ENCODE peak calls at places on chromosomes 3 and 15, in eight cellular contexts. One of them, this sample, is unnamed.

GRCh38 chr15:92942706-92943105 is 42.6 kb downstream of the CHD2 start:
- DNase-seq in stomach: no peak
- DNase-seq in AG04449: no peak
- DNase-seq in left ventricle myocardium inferior: no peak
- DNase-seq in AG10803: no peak
- DNase-seq in GM10248: no peak
- DNase-seq in AG09309: no peak
- DNase-seq in PC-9: no peak
- DNase-seq in this sample: no peak

GRCh38 chr15:57440799-57441198 is 64.5 kb downstream of the CGNL1 start:
- DNase-seq in stomach: no peak
- DNase-seq in AG04449: peak; percentile 63
- DNase-seq in left ventricle myocardium inferior: no peak
- DNase-seq in AG10803: peak; percentile 72
- DNase-seq in GM10248: no peak
- DNase-seq in AG09309: peak; percentile 78
- DNase-seq in PC-9: peak; percentile 47
- DNase-seq in this sample: no peak

GRCh38 chr15:87500240-87500639 is 756.3 kb downstream of the NTRK3 start:
- DNase-seq in stomach: no peak
- DNase-seq in AG04449: no peak
- DNase-seq in left ventricle myocardium inferior: no peak
- DNase-seq in AG10803: no peak
- DNase-seq in GM10248: no peak
- DNase-seq in AG09309: no peak
- DNase-seq in PC-9: no peak
- DNase-seq in this sample: no peak

GRCh38 chr3:70612920-70613319 is 300.5 kb upstream of the MDFIC2 start:
- DNase-seq in stomach: no peak
- DNase-seq in AG04449: no peak
- DNase-seq in left ventricle myocardium inferior: no peak
- DNase-seq in AG10803: no peak
- DNase-seq in GM10248: no peak
- DNase-seq in AG09309: no peak
- DNase-seq in PC-9: no peak
- DNase-seq in this sample: no peak

GRCh38 chr3:171358171-171358890 is 101.9 kb downstream of the TNIK start:
- DNase-seq in stomach: no peak
- DNase-seq in AG04449: no peak
- DNase-seq in left ventricle myocardium inferior: no peak
- DNase-seq in AG10803: no peak
- DNase-seq in GM10248: no peak
- DNase-seq in AG09309: no peak
- DNase-seq in PC-9: no peak
- DNase-seq in this sample: no peak

GRCh38 chr15:60137711-60138396 is 133.7 kb downstream of the FOXB1 start:
- DNase-seq in stomach: no peak
- DNase-seq in AG04449: no peak
- DNase-seq in left ventricle myocardium inferior: no peak
- DNase-seq in AG10803: peak; percentile 76
- DNase-seq in GM10248: no peak
- DNase-seq in AG09309: no peak
- DNase-seq in PC-9: peak; percentile 78
- DNase-seq in this sample: no peak

GRCh38 chr3:129224984-129225393 is 24.4 kb upstream of the COPG1 start:
- DNase-seq in stomach: peak; percentile 81
- DNase-seq in AG04449: peak; percentile 24
- DNase-seq in left ventricle myocardium inferior: peak; percentile 86
- DNase-seq in AG10803: peak; percentile 82
- DNase-seq in GM10248: no peak
- DNase-seq in AG09309: peak; percentile 35
- DNase-seq in PC-9: peak; percentile 88
- DNase-seq in this sample: peak; percentile 88

GRCh38 chr15:92377083-92377789 is 16.4 kb upstream of the ST8SIA2 start:
- DNase-seq in stomach: no peak
- DNase-seq in AG04449: no peak
- DNase-seq in left ventricle myocardium inferior: peak; percentile 47
- DNase-seq in AG10803: peak; percentile 51
- DNase-seq in GM10248: no peak
- DNase-seq in AG09309: no peak
- DNase-seq in PC-9: no peak
- DNase-seq in this sample: no peak

GRCh38 chr3:6578526-6578925 is 282.4 kb upstream of the GRM7 start:
- DNase-seq in stomach: no peak
- DNase-seq in AG04449: no peak
- DNase-seq in left ventricle myocardium inferior: no peak
- DNase-seq in AG10803: no peak
- DNase-seq in GM10248: no peak
- DNase-seq in AG09309: no peak
- DNase-seq in PC-9: no peak
- DNase-seq in this sample: no peak

GRCh38 chr3:38834110-38834509 is 18.1 kb upstream of the SCN10A start:
- DNase-seq in stomach: no peak
- DNase-seq in AG04449: peak; percentile 26
- DNase-seq in left ventricle myocardium inferior: peak; percentile 60
- DNase-seq in AG10803: peak; percentile 79
- DNase-seq in GM10248: no peak
- DNase-seq in AG09309: peak; percentile 45
- DNase-seq in PC-9: no peak
- DNase-seq in this sample: peak; percentile 52

GRCh38 chr15:36584511-36584910 is 5.1 kb downstream of the CDIN1 start:
- DNase-seq in stomach: no peak
- DNase-seq in AG04449: no peak
- DNase-seq in left ventricle myocardium inferior: peak; percentile 44
- DNase-seq in AG10803: no peak
- DNase-seq in GM10248: no peak
- DNase-seq in AG09309: no peak
- DNase-seq in PC-9: no peak
- DNase-seq in this sample: no peak

GRCh38 chr15:58926823-58927222 is 6.7 kb downstream of the SLTM start:
- DNase-seq in stomach: no peak
- DNase-seq in AG04449: no peak
- DNase-seq in left ventricle myocardium inferior: no peak
- DNase-seq in AG10803: no peak
- DNase-seq in GM10248: no peak
- DNase-seq in AG09309: no peak
- DNase-seq in PC-9: no peak
- DNase-seq in this sample: no peak

GRCh38 chr3:105722943-105723556 is 145.8 kb downstream of the CBLB start:
- DNase-seq in stomach: no peak
- DNase-seq in AG04449: no peak
- DNase-seq in left ventricle myocardium inferior: no peak
- DNase-seq in AG10803: no peak
- DNase-seq in GM10248: peak; percentile 53
- DNase-seq in AG09309: no peak
- DNase-seq in PC-9: no peak
- DNase-seq in this sample: no peak

GRCh38 chr3:125039897-125040175 is 16.0 kb downstream of the HEG1 start:
- DNase-seq in stomach: no peak
- DNase-seq in AG04449: no peak
- DNase-seq in left ventricle myocardium inferior: no peak
- DNase-seq in AG10803: no peak
- DNase-seq in GM10248: no peak
- DNase-seq in AG09309: no peak
- DNase-seq in PC-9: no peak
- DNase-seq in this sample: no peak

GRCh38 chr3:125035217-125035616 is 20.6 kb downstream of the HEG1 start:
- DNase-seq in stomach: no peak
- DNase-seq in AG04449: no peak
- DNase-seq in left ventricle myocardium inferior: no peak
- DNase-seq in AG10803: no peak
- DNase-seq in GM10248: peak; percentile 64
- DNase-seq in AG09309: no peak
- DNase-seq in PC-9: no peak
- DNase-seq in this sample: no peak

GRCh38 chr3:125039041-125039896 is 16.5 kb downstream of the HEG1 start:
- DNase-seq in stomach: no peak
- DNase-seq in AG04449: no peak
- DNase-seq in left ventricle myocardium inferior: no peak
- DNase-seq in AG10803: no peak
- DNase-seq in GM10248: no peak
- DNase-seq in AG09309: no peak
- DNase-seq in PC-9: no peak
- DNase-seq in this sample: no peak

GRCh38 chr3:125033616-125034015 is 22.2 kb downstream of the HEG1 start:
- DNase-seq in stomach: no peak
- DNase-seq in AG04449: no peak
- DNase-seq in left ventricle myocardium inferior: no peak
- DNase-seq in AG10803: no peak
- DNase-seq in GM10248: no peak
- DNase-seq in AG09309: no peak
- DNase-seq in PC-9: no peak
- DNase-seq in this sample: no peak

GRCh38 chr3:125037498-125038150 is 18.2 kb downstream of the HEG1 start:
- DNase-seq in stomach: no peak
- DNase-seq in AG04449: no peak
- DNase-seq in left ventricle myocardium inferior: no peak
- DNase-seq in AG10803: peak; percentile 48
- DNase-seq in GM10248: no peak
- DNase-seq in AG09309: no peak
- DNase-seq in PC-9: no peak
- DNase-seq in this sample: no peak
- TF ChIP-seq CTCF in stomach: no peak
- TF ChIP-seq CTCF in AG04449: no peak
- TF ChIP-seq CTCF in left ventricle myocardium inferior: no peak
- TF ChIP-seq CTCF in AG10803: no peak
- TF ChIP-seq CTCF in GM10248: no peak
- TF ChIP-seq CTCF in AG09309: no peak
- TF ChIP-seq CTCF in PC-9: no peak
- TF ChIP-seq CTCF in this sample: no peak

DNA sequence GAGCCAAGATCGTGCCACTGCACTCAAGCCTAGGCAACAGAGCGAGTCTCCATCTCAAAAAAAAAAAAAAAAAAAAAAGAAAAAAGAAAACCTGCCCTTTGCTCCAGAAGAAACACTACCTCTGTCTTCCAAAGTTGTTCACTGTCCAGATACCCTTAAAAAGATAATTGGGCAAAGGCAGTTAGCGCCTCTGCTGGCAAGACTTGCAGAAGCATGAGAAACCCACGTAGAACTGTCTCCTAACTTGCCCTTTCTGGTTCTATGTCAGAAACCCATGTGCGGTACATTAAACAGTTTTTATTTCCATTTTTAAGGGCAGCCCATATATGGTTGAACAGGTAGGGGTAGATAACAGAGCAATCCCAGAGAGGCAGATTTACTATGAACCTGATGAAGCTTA is 1026.4 kb downstream of the ROBO2 start:
- DNase-seq in stomach: no peak
- DNase-seq in AG04449: no peak
- DNase-seq in left ventricle myocardium inferior: no peak
- DNase-seq in AG10803: no peak
- DNase-seq in GM10248: no peak
- DNase-seq in AG09309: no peak
- DNase-seq in PC-9: no peak
- DNase-seq in this sample: no peak
- TF ChIP-seq CTCF in stomach: no peak
- TF ChIP-seq CTCF in AG04449: no peak
- TF ChIP-seq CTCF in left ventricle myocardium inferior: no peak
- TF ChIP-seq CTCF in AG10803: no peak
- TF ChIP-seq CTCF in GM10248: no peak
- TF ChIP-seq CTCF in AG09309: peak; percentile 4
- TF ChIP-seq CTCF in PC-9: peak; percentile 36
- TF ChIP-seq CTCF in this sample: no peak

DNA sequence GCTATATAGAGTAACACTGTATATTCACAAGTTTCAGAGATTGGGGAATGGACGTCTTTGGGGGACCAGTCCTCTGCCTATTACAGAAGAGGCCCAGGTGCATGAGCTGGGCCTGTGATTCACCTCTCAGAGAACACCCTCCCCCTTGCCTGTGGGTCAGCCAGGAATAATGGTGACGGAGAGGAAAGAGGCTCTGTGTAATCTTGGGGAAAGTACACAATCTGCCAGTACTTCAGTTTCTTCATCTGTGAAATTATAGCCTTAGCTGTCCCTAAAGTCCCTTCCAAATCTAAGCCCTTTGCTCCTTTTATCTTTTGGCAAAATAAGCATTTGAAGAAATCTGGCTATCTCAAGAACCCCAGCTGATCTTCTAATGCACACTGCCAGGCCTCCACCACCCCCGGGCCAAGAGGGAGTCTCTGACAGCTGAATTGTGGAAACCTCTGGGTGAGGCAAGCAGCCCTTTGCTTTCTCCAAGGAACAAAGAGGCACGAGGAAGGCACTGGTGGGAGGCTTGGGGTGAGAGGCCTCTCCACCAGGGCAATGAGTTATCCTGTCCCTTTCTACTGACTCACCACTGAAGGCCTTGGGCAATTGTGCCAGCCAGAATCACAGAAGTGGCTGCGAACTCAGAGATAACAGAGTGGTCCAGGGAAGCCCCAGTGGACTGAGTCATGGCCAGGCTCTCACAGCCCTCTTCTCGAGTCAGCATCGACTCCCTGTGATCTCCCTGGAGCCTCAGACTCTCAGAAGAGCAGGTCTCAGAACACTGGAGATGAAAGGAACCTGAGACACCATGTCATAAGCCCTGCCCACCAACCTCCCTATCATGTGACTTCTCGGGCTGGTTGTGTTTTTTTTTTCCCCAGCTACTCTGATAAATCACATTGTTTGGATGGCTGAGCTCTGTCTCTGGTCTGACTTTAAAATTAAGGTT is 31.8 kb downstream of the CCNL1 start:
- DNase-seq in stomach: peak; percentile 37
- DNase-seq in AG04449: no peak
- DNase-seq in left ventricle myocardium inferior: no peak
- DNase-seq in AG10803: peak; percentile 62
- DNase-seq in GM10248: peak; percentile 48
- DNase-seq in AG09309: peak; percentile 54
- DNase-seq in PC-9: peak; percentile 97
- DNase-seq in this sample: peak; percentile 75
- TF ChIP-seq CTCF in stomach: no peak
- TF ChIP-seq CTCF in AG04449: no peak
- TF ChIP-seq CTCF in left ventricle myocardium inferior: no peak
- TF ChIP-seq CTCF in AG10803: no peak
- TF ChIP-seq CTCF in GM10248: no peak
- TF ChIP-seq CTCF in AG09309: no peak
- TF ChIP-seq CTCF in PC-9: no peak
- TF ChIP-seq CTCF in this sample: no peak

GRCh38 chr3:110436209-110436608 is 635.4 kb upstream of the NECTIN3 start:
- DNase-seq in stomach: no peak
- DNase-seq in AG04449: no peak
- DNase-seq in left ventricle myocardium inferior: no peak
- DNase-seq in AG10803: no peak
- DNase-seq in GM10248: no peak
- DNase-seq in AG09309: no peak
- DNase-seq in PC-9: no peak
- DNase-seq in this sample: no peak
- TF ChIP-seq CTCF in stomach: no peak
- TF ChIP-seq CTCF in AG04449: no peak
- TF ChIP-seq CTCF in left ventricle myocardium inferior: no peak
- TF ChIP-seq CTCF in AG10803: no peak
- TF ChIP-seq CTCF in GM10248: no peak
- TF ChIP-seq CTCF in AG09309: no peak
- TF ChIP-seq CTCF in PC-9: no peak
- TF ChIP-seq CTCF in this sample: no peak

This sample was measured in CD14-positive monocyte.